ENCODE peak calls at places on chromosomes 16 and 17, in six cellular contexts. One of them, this sample, is unnamed.

GRCh38 chr16:27024010-27024409 is 42.7 kb upstream of the C16orf82 start:
- DNase-seq in pancreas: no peak
- DNase-seq in heart right ventricle: no peak
- DNase-seq in suprapubic skin: peak; percentile 34
- DNase-seq in sigmoid colon: no peak
- DNase-seq in CD4-positive, alpha-beta memory T cell: no peak
- DNase-seq in this sample: no peak

GRCh38 chr17:76146053-76146875 is 5.2 kb upstream of the FOXJ1 start:
- DNase-seq in pancreas: no peak
- DNase-seq in heart right ventricle: no peak
- DNase-seq in suprapubic skin: peak; percentile 75
- DNase-seq in sigmoid colon: peak; percentile 58
- DNase-seq in CD4-positive, alpha-beta memory T cell: no peak
- DNase-seq in this sample: no peak

GRCh38 chr17:14011740-14012405 is 57.4 kb upstream of the COX10 start:
- DNase-seq in pancreas: peak; percentile 16
- DNase-seq in heart right ventricle: peak; percentile 16
- DNase-seq in suprapubic skin: no peak
- DNase-seq in sigmoid colon: no peak
- DNase-seq in CD4-positive, alpha-beta memory T cell: no peak
- DNase-seq in this sample: no peak

GRCh38 chr16:50603206-50604064 is 55.2 kb downstream of the NKD1 start:
- DNase-seq in pancreas: no peak
- DNase-seq in heart right ventricle: no peak
- DNase-seq in suprapubic skin: no peak
- DNase-seq in sigmoid colon: peak; percentile 95
- DNase-seq in CD4-positive, alpha-beta memory T cell: no peak
- DNase-seq in this sample: no peak

GRCh38 chr16:8892101-8892575 is 10.0 kb downstream of the LITAFD start:
- DNase-seq in pancreas: no peak
- DNase-seq in heart right ventricle: no peak
- DNase-seq in suprapubic skin: no peak
- DNase-seq in sigmoid colon: peak; percentile 57
- DNase-seq in CD4-positive, alpha-beta memory T cell: no peak
- DNase-seq in this sample: no peak

GRCh38 chr16:72722552-72722951 is 325.4 kb downstream of the ZFHX3 start:
- DNase-seq in pancreas: no peak
- DNase-seq in heart right ventricle: no peak
- DNase-seq in suprapubic skin: no peak
- DNase-seq in sigmoid colon: no peak
- DNase-seq in CD4-positive, alpha-beta memory T cell: no peak
- DNase-seq in this sample: no peak

GRCh38 chr17:45732926-45733505 is 51.1 kb upstream of the CRHR1 start:
- DNase-seq in pancreas: no peak
- DNase-seq in heart right ventricle: peak; percentile 58
- DNase-seq in suprapubic skin: peak; percentile 64
- DNase-seq in sigmoid colon: peak; percentile 33
- DNase-seq in CD4-positive, alpha-beta memory T cell: no peak
- DNase-seq in this sample: no peak

GRCh38 chr16:52099382-52099781 is 447.6 kb downstream of the TOX3 start:
- DNase-seq in pancreas: no peak
- DNase-seq in heart right ventricle: no peak
- DNase-seq in suprapubic skin: no peak
- DNase-seq in sigmoid colon: no peak
- DNase-seq in CD4-positive, alpha-beta memory T cell: no peak
- DNase-seq in this sample: peak; percentile 18

GRCh38 chr17:28272166-28272565 is 46.8 kb upstream of the TMEM97 start:
- DNase-seq in pancreas: no peak
- DNase-seq in heart right ventricle: no peak
- DNase-seq in suprapubic skin: no peak
- DNase-seq in sigmoid colon: no peak
- DNase-seq in CD4-positive, alpha-beta memory T cell: no peak
- DNase-seq in this sample: no peak

GRCh38 chr16:57892447-57893096 is 78.4 kb downstream of the CNGB1 start:
- DNase-seq in pancreas: no peak
- DNase-seq in heart right ventricle: no peak
- DNase-seq in suprapubic skin: no peak
- DNase-seq in sigmoid colon: no peak
- DNase-seq in CD4-positive, alpha-beta memory T cell: no peak
- DNase-seq in this sample: peak; percentile 14

GRCh38 chr16:17063156-17063555 is 407.6 kb downstream of the XYLT1 start:
- DNase-seq in pancreas: no peak
- DNase-seq in heart right ventricle: no peak
- DNase-seq in suprapubic skin: no peak
- DNase-seq in sigmoid colon: no peak
- DNase-seq in CD4-positive, alpha-beta memory T cell: no peak
- DNase-seq in this sample: no peak

GRCh38 chr17:4881761-4882555 is 17.4 kb upstream of the C17orf107 start:
- DNase-seq in pancreas: peak; percentile 73
- DNase-seq in heart right ventricle: peak; percentile 51
- DNase-seq in suprapubic skin: no peak
- DNase-seq in sigmoid colon: no peak
- DNase-seq in CD4-positive, alpha-beta memory T cell: peak; percentile 69
- DNase-seq in this sample: peak; percentile 79

GRCh38 chr17:81243333-81243664 is 4.2 kb downstream of the NDUFAF8 start:
- DNase-seq in pancreas: no peak
- DNase-seq in heart right ventricle: no peak
- DNase-seq in suprapubic skin: no peak
- DNase-seq in sigmoid colon: no peak
- DNase-seq in CD4-positive, alpha-beta memory T cell: no peak
- DNase-seq in this sample: no peak

GRCh38 chr17:27382025-27382424 is 74.2 kb upstream of the KSR1 start:
- DNase-seq in pancreas: no peak
- DNase-seq in heart right ventricle: no peak
- DNase-seq in suprapubic skin: peak; percentile 60
- DNase-seq in sigmoid colon: no peak
- DNase-seq in CD4-positive, alpha-beta memory T cell: no peak
- DNase-seq in this sample: no peak

GRCh38 chr17:61362396-61362795 is 37.2 kb upstream of the TBX2 start:
- DNase-seq in pancreas: no peak
- DNase-seq in heart right ventricle: no peak
- DNase-seq in suprapubic skin: no peak
- DNase-seq in sigmoid colon: no peak
- DNase-seq in CD4-positive, alpha-beta memory T cell: no peak
- DNase-seq in this sample: no peak

GRCh38 chr17:16991349-16992009 is 19.6 kb upstream of the TNFRSF13B start:
- DNase-seq in pancreas: peak; percentile 85
- DNase-seq in heart right ventricle: peak; percentile 70
- DNase-seq in suprapubic skin: peak; percentile 90
- DNase-seq in sigmoid colon: peak; percentile 85
- DNase-seq in CD4-positive, alpha-beta memory T cell: peak; percentile 76
- DNase-seq in this sample: peak; percentile 74

GRCh38 chr17:65630502-65630901 is 69.1 kb upstream of the AXIN2 start:
- DNase-seq in pancreas: no peak
- DNase-seq in heart right ventricle: no peak
- DNase-seq in suprapubic skin: no peak
- DNase-seq in sigmoid colon: no peak
- DNase-seq in CD4-positive, alpha-beta memory T cell: no peak
- DNase-seq in this sample: no peak

GRCh38 chr17:65638221-65638940 is 76.9 kb upstream of the AXIN2 start:
- DNase-seq in pancreas: no peak
- DNase-seq in heart right ventricle: no peak
- DNase-seq in suprapubic skin: no peak
- DNase-seq in sigmoid colon: no peak
- DNase-seq in CD4-positive, alpha-beta memory T cell: no peak
- DNase-seq in this sample: peak; percentile 16

GRCh38 chr17:65634533-65634932 is 73.1 kb upstream of the AXIN2 start:
- DNase-seq in pancreas: peak; percentile 20
- DNase-seq in heart right ventricle: no peak
- DNase-seq in suprapubic skin: no peak
- DNase-seq in sigmoid colon: no peak
- DNase-seq in CD4-positive, alpha-beta memory T cell: no peak
- DNase-seq in this sample: peak; percentile 58

GRCh38 chr17:65633146-65633881 is 71.9 kb upstream of the AXIN2 start:
- DNase-seq in pancreas: no peak
- DNase-seq in heart right ventricle: no peak
- DNase-seq in suprapubic skin: no peak
- DNase-seq in sigmoid colon: no peak
- DNase-seq in CD4-positive, alpha-beta memory T cell: no peak
- DNase-seq in this sample: no peak

GRCh38 chr17:65633988-65634387 is 72.5 kb upstream of the AXIN2 start:
- DNase-seq in pancreas: no peak
- DNase-seq in heart right ventricle: no peak
- DNase-seq in suprapubic skin: no peak
- DNase-seq in sigmoid colon: no peak
- DNase-seq in CD4-positive, alpha-beta memory T cell: no peak
- DNase-seq in this sample: no peak
- H3K27ac ChIP-seq in pancreas: peak overlapping the region; percentile 59
- H3K27ac ChIP-seq in heart right ventricle: no peak overlapping the region
- H3K27ac ChIP-seq in suprapubic skin: no peak overlapping the region
- H3K27ac ChIP-seq in sigmoid colon: no peak overlapping the region
- H3K27ac ChIP-seq in CD4-positive, alpha-beta memory T cell: no peak overlapping the region
- H3K27ac ChIP-seq in this sample: no peak overlapping the region

DNA sequence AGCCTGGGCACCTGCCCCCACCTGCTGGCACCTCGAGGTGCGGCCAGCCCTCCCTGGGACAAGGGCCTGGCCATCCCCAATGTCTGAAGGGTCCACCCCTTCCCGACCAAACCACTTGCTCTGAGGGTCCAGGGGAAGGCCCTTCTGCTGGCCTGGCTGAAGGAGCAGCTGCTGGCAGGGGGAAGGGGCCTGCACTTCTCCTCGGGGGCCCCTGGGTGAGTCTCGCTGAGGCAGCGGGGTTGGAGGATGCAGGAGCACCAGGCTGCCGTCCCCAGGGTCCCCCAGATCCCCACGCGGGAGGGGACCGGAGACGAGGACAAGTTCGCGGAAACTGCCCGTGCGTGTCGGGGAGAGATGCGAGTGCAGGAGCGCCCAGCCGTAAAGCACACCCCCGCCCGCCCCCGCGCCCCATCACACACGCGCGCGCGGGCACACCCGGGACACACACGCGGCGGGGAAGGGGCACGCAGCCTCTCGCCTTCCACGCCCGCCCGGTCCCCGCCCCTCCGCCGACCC is 725 bp upstream of the CACNA1H start:
- DNase-seq in pancreas: no peak
- DNase-seq in heart right ventricle: peak; percentile 31
- DNase-seq in suprapubic skin: no peak
- DNase-seq in sigmoid colon: peak; percentile 80
- DNase-seq in CD4-positive, alpha-beta memory T cell: peak; percentile 62
- DNase-seq in this sample: no peak
- H3K4me3 ChIP-seq in pancreas: no peak overlapping the region
- H3K4me3 ChIP-seq in heart right ventricle: peak overlapping the region; percentile 33
- H3K4me3 ChIP-seq in suprapubic skin: peak overlapping the region; percentile 55
- H3K4me3 ChIP-seq in sigmoid colon: peak overlapping the region; percentile 59
- H3K4me3 ChIP-seq in CD4-positive, alpha-beta memory T cell: peak overlapping the region; percentile 19
- H3K4me3 ChIP-seq in this sample: peak overlapping the region; percentile 19

GRCh38 chr17:39236981-39237441 is 11.3 kb upstream of the STAC2 start:
- DNase-seq in pancreas: no peak
- DNase-seq in heart right ventricle: no peak
- DNase-seq in suprapubic skin: no peak
- DNase-seq in sigmoid colon: no peak
- DNase-seq in CD4-positive, alpha-beta memory T cell: no peak
- DNase-seq in this sample: no peak

GRCh38 chr17:39240631-39241030 is 14.9 kb upstream of the STAC2 start:
- DNase-seq in pancreas: no peak
- DNase-seq in heart right ventricle: no peak
- DNase-seq in suprapubic skin: no peak
- DNase-seq in sigmoid colon: peak; percentile 5
- DNase-seq in CD4-positive, alpha-beta memory T cell: no peak
- DNase-seq in this sample: no peak

GRCh38 chr17:39236383-39236927 is 10.7 kb upstream of the STAC2 start:
- DNase-seq in pancreas: no peak
- DNase-seq in heart right ventricle: no peak
- DNase-seq in suprapubic skin: no peak
- DNase-seq in sigmoid colon: no peak
- DNase-seq in CD4-positive, alpha-beta memory T cell: no peak
- DNase-seq in this sample: no peak

GRCh38 chr17:39237586-39237985 is 11.8 kb upstream of the STAC2 start:
- DNase-seq in pancreas: no peak
- DNase-seq in heart right ventricle: no peak
- DNase-seq in suprapubic skin: no peak
- DNase-seq in sigmoid colon: no peak
- DNase-seq in CD4-positive, alpha-beta memory T cell: no peak
- DNase-seq in this sample: no peak

GRCh38 chr17:39239640-39240314 is 14.0 kb upstream of the STAC2 start:
- DNase-seq in pancreas: peak; percentile 59
- DNase-seq in heart right ventricle: no peak
- DNase-seq in suprapubic skin: no peak
- DNase-seq in sigmoid colon: peak; percentile 27
- DNase-seq in CD4-positive, alpha-beta memory T cell: peak; percentile 73
- DNase-seq in this sample: peak; percentile 60
- H3K27ac ChIP-seq in pancreas: no peak overlapping the region
- H3K27ac ChIP-seq in heart right ventricle: no peak overlapping the region
- H3K27ac ChIP-seq in suprapubic skin: no peak overlapping the region
- H3K27ac ChIP-seq in sigmoid colon: no peak overlapping the region
- H3K27ac ChIP-seq in CD4-positive, alpha-beta memory T cell: no peak overlapping the region
- H3K27ac ChIP-seq in this sample: no peak overlapping the region

GRCh38 chr17:49359990-49360795 is 1.9 kb downstream of the ZNF652 start:
- DNase-seq in pancreas: no peak
- DNase-seq in heart right ventricle: no peak
- DNase-seq in suprapubic skin: no peak
- DNase-seq in sigmoid colon: no peak
- DNase-seq in CD4-positive, alpha-beta memory T cell: peak; percentile 33
- DNase-seq in this sample: peak; percentile 58

GRCh38 chr17:49360796-49361128 is 1.3 kb downstream of the ZNF652 start:
- DNase-seq in pancreas: no peak
- DNase-seq in heart right ventricle: no peak
- DNase-seq in suprapubic skin: no peak
- DNase-seq in sigmoid colon: no peak
- DNase-seq in CD4-positive, alpha-beta memory T cell: no peak
- DNase-seq in this sample: no peak

GRCh38 chr17:49356320-49356719 is 5.7 kb downstream of the ZNF652 start:
- DNase-seq in pancreas: no peak
- DNase-seq in heart right ventricle: no peak
- DNase-seq in suprapubic skin: no peak
- DNase-seq in sigmoid colon: no peak
- DNase-seq in CD4-positive, alpha-beta memory T cell: no peak
- DNase-seq in this sample: no peak

GRCh38 chr17:49358638-49359247 is 3.3 kb downstream of the ZNF652 start:
- DNase-seq in pancreas: no peak
- DNase-seq in heart right ventricle: no peak
- DNase-seq in suprapubic skin: no peak
- DNase-seq in sigmoid colon: no peak
- DNase-seq in CD4-positive, alpha-beta memory T cell: peak; percentile 25
- DNase-seq in this sample: peak; percentile 39

DNA sequence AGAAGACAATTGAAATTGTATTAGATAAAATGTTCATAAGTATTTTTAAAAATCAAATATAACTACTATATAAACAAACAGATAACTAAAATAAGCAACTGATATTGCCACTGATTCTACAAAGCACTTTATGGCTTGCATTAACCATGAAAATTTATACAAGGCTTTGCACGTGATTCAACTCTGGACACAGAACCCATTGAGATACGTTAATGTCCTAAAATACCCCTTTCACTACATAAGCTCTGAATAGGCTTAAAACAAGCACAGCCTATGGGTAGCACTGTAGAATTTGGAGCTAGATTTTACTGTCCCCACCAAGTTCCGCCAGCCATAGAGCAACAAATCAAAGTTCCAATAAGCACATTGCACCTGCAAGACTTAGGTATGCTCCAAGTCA is 4.5 kb downstream of the ZNF652 start:
- DNase-seq in pancreas: no peak
- DNase-seq in heart right ventricle: no peak
- DNase-seq in suprapubic skin: no peak
- DNase-seq in sigmoid colon: no peak
- DNase-seq in CD4-positive, alpha-beta memory T cell: no peak
- DNase-seq in this sample: no peak
- H3K4me3 ChIP-seq in pancreas: no peak overlapping the region
- H3K4me3 ChIP-seq in heart right ventricle: no peak overlapping the region
- H3K4me3 ChIP-seq in suprapubic skin: peak overlapping the region; percentile 93
- H3K4me3 ChIP-seq in sigmoid colon: peak overlapping the region; percentile 96
- H3K4me3 ChIP-seq in CD4-positive, alpha-beta memory T cell: peak overlapping the region; percentile 0
- H3K4me3 ChIP-seq in this sample: no peak overlapping the region